ENCODE peak calls at places on chromosomes 1 and 21, in nine cellular contexts. Z is foreskin fibroblast, C is transverse colon, I is uterus, D is BE2C, H is GM06990, J is thoracic aorta, R is fibroblast of lung, X is esophagus squamous epithelium. P is an unnamed sample.

GRCh38 chr1:51661081-51661518 is 44.2 kb downstream of the OSBPL9 start:
- DNase-seq in Z (peak), C (no peak), I (no peak), D (no peak), H (no peak), J (no peak), R (peak), X (no peak), P (no peak)

GRCh38 chr1:24639881-24640280 is 3.2 kb upstream of the SRRM1 start:
- DNase-seq in Z (no peak), C (no peak), I (no peak), D (no peak), H (no peak), J (no peak), R (no peak), X (no peak), P (no peak)

GRCh38 chr1:41537788-41538351 is 53.4 kb upstream of the EDN2 start:
- DNase-seq in Z (peak), C (peak), I (peak), D (no peak), H (no peak), J (peak), R (peak), X (no peak), P (no peak)

GRCh38 chr1:61445269-61445825 is 279.6 kb downstream of the TM2D1 start:
- DNase-seq in Z (no peak), C (no peak), I (no peak), D (no peak), H (no peak), J (no peak), R (no peak), X (no peak), P (no peak)

GRCh38 chr1:208172389-208173140 is 71.6 kb downstream of the PLXNA2 start:
- DNase-seq in Z (no peak), C (no peak), I (no peak), D (no peak), H (no peak), J (no peak), R (peak), X (no peak), P (no peak)

GRCh38 chr1:64186138-64186897 is 17.1 kb upstream of the UBE2U start:
- DNase-seq in Z (no peak), C (no peak), I (no peak), D (no peak), H (no peak), J (no peak), R (no peak), X (no peak), P (no peak)

GRCh38 chr1:231037585-231038517 is 2.2 kb downstream of the FAM89A start:
- DNase-seq in Z (no peak), C (no peak), I (no peak), D (no peak), H (no peak), J (no peak), R (peak), X (no peak), P (no peak)

GRCh38 chr1:231139659-231140650 is 21.9 kb upstream of the TRIM67 start:
- DNase-seq in Z (peak), C (no peak), I (no peak), D (no peak), H (no peak), J (no peak), R (peak), X (no peak), P (no peak)

GRCh38 chr1:39575191-39576015 is 1.2 kb downstream of the PABPC4 start:
- DNase-seq in Z (peak), C (peak), I (peak), D (peak), H (no peak), J (no peak), R (peak), X (no peak), P (peak)

GRCh38 chr1:110707257-110707656 is 32.5 kb upstream of the KCNA3 start:
- DNase-seq in Z (no peak), C (no peak), I (no peak), D (no peak), H (no peak), J (no peak), R (no peak), X (no peak), P (no peak)

GRCh38 chr1:175530167-175530566 is 213.2 kb downstream of the TNR start:
- DNase-seq in Z (no peak), C (no peak), I (no peak), D (no peak), H (no peak), J (no peak), R (no peak), X (no peak), P (no peak)

GRCh38 chr1:158117854-158118691 is 62.6 kb upstream of the CD1D start:
- DNase-seq in Z (peak), C (peak), I (peak), D (peak), H (no peak), J (no peak), R (peak), X (no peak), P (peak)

GRCh38 chr21:34912022-34912933 is 136.8 kb downstream of the RUNX1 start:
- DNase-seq in Z (peak), C (no peak), I (no peak), D (no peak), H (no peak), J (no peak), R (no peak), X (no peak), P (peak)

GRCh38 chr1:119080586-119080985 is 59.9 kb downstream of the WARS2 start:
- DNase-seq in Z (peak), C (no peak), I (peak), D (no peak), H (no peak), J (no peak), R (peak), X (no peak), P (no peak)

GRCh38 chr1:60281360-60281932 is 207.9 kb upstream of the C1orf87 start:
- DNase-seq in Z (peak), C (peak), I (peak), D (peak), H (no peak), J (peak), R (peak), X (no peak), P (peak)

GRCh38 chr1:112285808-112286207 is 110.2 kb upstream of the CTTNBP2NL start:
- DNase-seq in Z (no peak), C (no peak), I (no peak), D (no peak), H (no peak), J (no peak), R (no peak), X (no peak), P (no peak)

DNA sequence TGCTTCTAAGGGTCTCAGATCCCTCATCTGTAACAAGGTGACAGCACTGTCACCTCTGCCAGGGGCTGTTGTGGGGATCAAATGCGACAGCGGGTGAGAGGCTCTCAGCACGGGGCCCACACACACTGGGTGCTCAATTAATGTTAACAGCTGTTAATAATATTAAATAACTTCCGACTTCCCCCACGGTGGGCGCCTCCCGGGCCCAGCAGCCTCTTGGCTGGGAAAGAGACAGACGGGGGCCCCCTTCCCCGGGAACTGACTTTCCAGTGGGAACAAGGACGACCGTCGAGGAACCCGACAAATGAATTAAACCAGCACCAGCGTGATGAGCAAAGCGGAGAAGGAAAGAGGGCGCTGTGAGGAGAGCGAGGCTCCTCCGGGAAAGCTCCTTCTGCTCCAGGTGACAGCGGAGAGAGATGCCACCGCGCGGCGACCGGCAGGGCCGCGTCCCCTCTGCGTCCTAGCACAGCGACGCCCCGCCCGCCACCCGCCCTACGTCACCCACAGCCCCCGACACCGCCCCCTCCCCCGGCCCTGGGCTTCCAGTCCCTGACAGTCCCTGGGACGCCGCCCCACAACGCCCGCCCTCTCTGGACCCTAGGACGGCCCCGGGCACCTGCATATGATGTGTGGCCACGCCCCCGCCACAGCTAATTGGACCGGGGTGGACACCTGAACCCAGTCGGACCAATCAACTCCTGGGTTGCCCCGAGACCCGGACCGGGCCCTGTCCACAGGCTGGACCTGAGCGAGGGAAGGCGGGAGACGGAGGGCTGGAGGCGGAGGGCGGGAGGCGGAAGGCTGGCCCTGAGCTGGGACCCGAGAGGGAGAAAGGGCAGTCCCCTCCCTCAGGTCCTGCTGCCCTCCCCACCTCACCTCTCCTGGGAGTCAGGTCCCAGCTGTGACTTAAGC is 38.2 kb downstream of the MATN1 start:
- DNase-seq in Z (no peak), C (peak), I (peak), D (no peak), H (no peak), J (no peak), R (no peak), X (no peak), P (no peak)
- TF ChIP-seq CTCF in Z (no peak), C (peak), I (no peak), D (no peak), H (no peak), J (no peak), R (no peak), X (no peak), P (no peak)

GRCh38 chr1:200075522-200075921 is 48.0 kb downstream of the NR5A2 start:
- DNase-seq in Z (no peak), C (no peak), I (no peak), D (no peak), H (no peak), J (no peak), R (no peak), X (no peak), P (no peak)

GRCh38 chr1:200075938-200076546 is 48.5 kb downstream of the NR5A2 start:
- DNase-seq in Z (peak), C (no peak), I (no peak), D (no peak), H (no peak), J (no peak), R (peak), X (no peak), P (no peak)

GRCh38 chr1:200073286-200073637 is 45.8 kb downstream of the NR5A2 start:
- DNase-seq in Z (no peak), C (no peak), I (no peak), D (no peak), H (no peak), J (no peak), R (no peak), X (no peak), P (no peak)

GRCh38 chr1:200072636-200073285 is 45.3 kb downstream of the NR5A2 start:
- DNase-seq in Z (no peak), C (no peak), I (no peak), D (no peak), H (peak), J (no peak), R (no peak), X (no peak), P (peak)
- TF ChIP-seq CTCF in Z (no peak), C (no peak), I (no peak), D (no peak), H (no peak), J (no peak), R (no peak), X (no peak), P (no peak)

DNA sequence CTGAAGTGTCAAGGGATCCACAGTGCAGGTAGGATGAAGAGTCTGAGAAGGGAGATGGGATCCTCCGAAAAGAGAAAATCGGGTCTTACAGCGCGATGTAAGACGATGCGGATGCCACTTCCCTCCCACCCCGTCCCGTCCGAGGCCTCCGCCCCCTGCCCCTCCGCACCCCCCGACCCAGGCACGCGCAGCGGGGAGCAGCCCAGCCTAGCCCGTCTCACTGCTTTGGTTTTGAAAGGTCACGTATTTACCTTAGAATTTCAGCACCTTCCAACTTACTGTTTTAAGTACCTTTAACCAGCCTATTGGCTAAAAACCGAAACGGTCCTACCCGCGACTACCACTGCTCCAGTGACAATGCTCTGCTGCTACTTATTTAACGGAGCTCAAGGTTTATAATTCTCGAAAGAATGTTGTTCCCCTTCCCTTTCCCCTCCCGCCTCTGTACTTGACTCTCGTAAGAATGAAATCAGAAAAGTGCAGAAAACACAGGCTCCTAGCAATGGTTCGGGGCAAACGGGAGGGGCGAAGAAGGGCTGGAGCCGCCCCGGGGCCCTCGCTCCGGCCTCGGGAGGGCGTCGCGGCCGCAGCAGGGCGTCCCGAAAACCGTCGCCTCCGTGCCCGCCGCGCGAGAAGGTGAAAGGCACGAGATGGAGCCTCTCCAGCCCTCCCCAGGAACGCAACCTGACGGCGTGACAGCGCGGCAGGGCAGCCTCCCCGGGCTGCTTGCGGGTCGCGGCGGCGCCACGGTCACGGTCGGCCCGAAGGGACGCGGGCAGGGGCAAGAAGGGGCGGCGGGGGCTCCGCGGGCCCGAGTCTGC is 706 bp downstream of the TMEM50B start:
- DNase-seq in Z (peak), C (peak), I (peak), D (peak), H (peak), J (no peak), R (peak), X (no peak), P (peak)
- TF ChIP-seq CTCF in Z (peak), C (no peak), I (no peak), D (no peak), H (peak), J (peak), R (no peak), X (no peak), P (peak)

GRCh38 chr1:3478187-3478586 is 23.7 kb downstream of the ARHGEF16 start:
- DNase-seq in Z (no peak), C (no peak), I (no peak), D (no peak), H (no peak), J (no peak), R (no peak), X (no peak), P (no peak)
- TF ChIP-seq CTCF in Z (no peak), C (no peak), I (no peak), D (no peak), H (no peak), J (no peak), R (no peak), X (no peak), P (no peak)

GRCh38 chr1:173476664-173477285 is 360 bp upstream of the PRDX6 start:
- DNase-seq in Z (peak), C (peak), I (peak), D (peak), H (peak), J (peak), R (peak), X (peak), P (peak)
- TF ChIP-seq CTCF in Z (no peak), C (no peak), I (no peak), D (no peak), H (peak), J (no peak), R (no peak), X (no peak), P (no peak)

DNA sequence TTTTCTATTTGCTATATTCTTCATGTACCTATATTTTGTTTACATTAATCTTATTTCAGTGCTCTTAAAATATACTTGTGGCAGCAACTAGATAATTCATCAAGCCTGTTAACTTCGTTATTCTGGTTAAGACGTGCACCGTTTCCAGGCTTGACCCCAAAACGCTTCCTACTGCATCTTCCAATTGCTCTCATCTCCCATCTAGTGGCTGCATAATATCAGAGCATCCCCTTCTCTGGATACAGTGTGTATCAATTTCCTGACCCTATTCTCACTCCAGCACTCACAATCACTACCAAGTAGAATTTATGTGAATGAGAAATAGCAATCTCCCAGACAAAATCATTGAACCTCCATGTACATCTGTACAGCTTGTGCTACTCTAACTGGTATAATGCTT is 1280.3 kb upstream of the B3GALT2 start:
- DNase-seq in Z (no peak), C (no peak), I (no peak), D (peak), H (no peak), J (no peak), R (peak), X (no peak), P (no peak)
- TF ChIP-seq CTCF in Z (peak), C (no peak), I (no peak), D (peak), H (no peak), J (no peak), R (no peak), X (no peak), P (no peak)

GRCh38 chr1:46603481-46603857 is 599 bp downstream of the MKNK1 start:
- DNase-seq in Z (no peak), C (no peak), I (no peak), D (no peak), H (no peak), J (no peak), R (no peak), X (no peak), P (no peak)

GRCh38 chr1:46601257-46602007 is 2.6 kb downstream of the MKNK1 start:
- DNase-seq in Z (no peak), C (no peak), I (no peak), D (no peak), H (no peak), J (no peak), R (no peak), X (no peak), P (no peak)

GRCh38 chr1:46606255-46606965 is 2.3 kb upstream of the MKNK1 start:
- DNase-seq in Z (peak), C (no peak), I (no peak), D (no peak), H (no peak), J (no peak), R (peak), X (no peak), P (no peak)

GRCh38 chr1:46605242-46605641 is 1.2 kb upstream of the MKNK1 start:
- DNase-seq in Z (no peak), C (no peak), I (no peak), D (no peak), H (no peak), J (no peak), R (no peak), X (no peak), P (no peak)

GRCh38 chr1:46603858-46604549 is at the start of gene MKNK1:
- DNase-seq in Z (peak), C (peak), I (peak), D (peak), H (peak), J (peak), R (peak), X (peak), P (peak)
- TF ChIP-seq CTCF in Z (no peak), C (no peak), I (peak), D (no peak), H (peak), J (peak), R (peak), X (no peak), P (no peak)

GRCh38 chr1:20662110-20662475 is 924 bp upstream of the DDOST start:
- DNase-seq in Z (no peak), C (no peak), I (no peak), D (no peak), H (no peak), J (no peak), R (no peak), X (no peak), P (no peak)

GRCh38 chr1:20660363-20661234 is 570 bp downstream of the DDOST start:
- DNase-seq in Z (no peak), C (no peak), I (no peak), D (no peak), H (no peak), J (no peak), R (peak), X (no peak), P (no peak)

GRCh38 chr1:20663365-20663764 is 2.2 kb upstream of the DDOST start:
- DNase-seq in Z (no peak), C (no peak), I (no peak), D (no peak), H (no peak), J (no peak), R (no peak), X (no peak), P (no peak)

GRCh38 chr1:20663969-20664715 is 3.0 kb upstream of the DDOST start:
- DNase-seq in Z (no peak), C (no peak), I (no peak), D (no peak), H (no peak), J (no peak), R (no peak), X (no peak), P (no peak)

DNA sequence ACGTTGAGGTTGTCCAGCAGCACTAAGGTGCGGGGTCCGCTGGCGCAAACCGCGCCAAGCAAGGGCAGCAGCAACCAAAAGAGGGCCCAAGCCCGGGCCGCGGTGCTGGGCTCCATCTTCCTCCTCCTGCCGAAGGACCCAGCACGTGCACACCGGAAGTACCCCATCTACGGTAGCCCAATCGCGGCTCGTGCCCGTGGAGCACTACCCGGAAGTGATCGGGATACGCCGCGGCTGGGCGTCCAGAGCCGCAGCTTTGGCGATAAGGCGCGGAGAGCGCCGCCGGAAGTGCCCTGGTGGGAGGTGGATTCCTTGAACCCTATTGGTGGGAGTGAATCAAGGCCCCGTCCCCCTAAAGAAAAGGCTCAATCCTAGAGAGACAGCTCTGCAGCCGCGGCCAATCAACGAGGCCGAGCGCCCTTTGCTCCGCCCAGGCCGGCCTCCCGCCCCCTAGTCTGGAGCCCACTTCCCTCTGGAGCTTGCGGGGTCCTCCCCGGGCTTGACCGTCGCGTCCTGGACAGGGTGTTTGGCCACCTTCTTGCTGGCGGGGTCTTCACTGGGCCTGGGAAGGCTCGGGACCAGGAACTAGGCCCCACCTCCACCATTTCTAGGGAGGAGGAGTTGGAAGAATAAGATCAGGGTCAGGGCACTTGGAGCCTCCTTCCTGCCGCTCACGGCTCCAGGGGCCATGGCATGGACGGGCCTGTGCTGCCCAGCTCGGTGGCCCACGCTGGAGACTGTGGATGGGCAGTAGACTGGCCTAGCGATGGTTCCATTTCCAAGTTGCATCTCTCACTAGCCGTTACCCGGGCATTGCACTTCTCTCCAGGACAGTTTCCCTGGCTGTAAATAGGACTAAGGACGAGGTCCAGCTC is at the start of gene DDOST:
- DNase-seq in Z (peak), C (peak), I (peak), D (peak), H (peak), J (peak), R (peak), X (peak), P (peak)
- TF ChIP-seq CTCF in Z (peak), C (peak), I (peak), D (peak), H (peak), J (peak), R (peak), X (peak), P (no peak)

GRCh38 chr1:239792157-239792556 is 299.5 kb upstream of the FMN2 start:
- DNase-seq in Z (no peak), C (no peak), I (no peak), D (no peak), H (no peak), J (no peak), R (no peak), X (no peak), P (no peak)
- TF ChIP-seq CTCF in Z (no peak), C (no peak), I (no peak), D (peak), H (no peak), J (no peak), R (no peak), X (no peak), P (no peak)